ENCODE peak calls at places on chromosomes 4 and X, in five cellular contexts. X is caudate nucleus, Q is stomach, F is NCI-H1092, D is T-cell. S is an unnamed sample.

GRCh38 chr4:41731569-41731968 is 17.0 kb downstream of the PHOX2B start:
- DNase-seq in X (no peak), F (no peak), Q (no peak), D (no peak), S (no peak)

GRCh38 chrX:1554469-1555210 is 17.7 kb upstream of the P2RY8 start:
- DNase-seq in F (no peak), X (no peak), Q (peak), D (peak), S (no peak)

GRCh38 chrX:45017946-45018345 is 145.0 kb downstream of the KDM6A start:
- DNase-seq in F (no peak), X (no peak), D (no peak), Q (no peak), S (no peak)

GRCh38 chr4:54076673-54077072 is 12.3 kb upstream of the CHIC2 start:
- DNase-seq in Q (no peak), F (no peak), D (no peak), X (no peak), S (no peak)

GRCh38 chrX:12301288-12301687 is 163.0 kb downstream of the FRMPD4 start:
- DNase-seq in D (no peak), Q (no peak), F (no peak), X (no peak), S (no peak)

GRCh38 chr4:54169176-54169575 is 59.9 kb upstream of the PDGFRA start:
- DNase-seq in D (no peak), X (no peak), F (no peak), Q (no peak), S (no peak)

GRCh38 chr4:106810122-106810521 is 226.0 kb downstream of the DKK2 start:
- DNase-seq in Q (no peak), F (no peak), D (no peak), X (no peak), S (no peak)

GRCh38 chr4:86565641-86566040 is 28.5 kb upstream of the PTPN13 start:
- DNase-seq in X (no peak), D (no peak), F (no peak), Q (no peak), S (no peak)

GRCh38 chrX:100645106-100645505 is 1.1 kb downstream of the SRPX2 start:
- DNase-seq in Q (no peak), F (no peak), D (no peak), X (no peak), S (no peak)

GRCh38 chr4:164790249-164790648 is 36.3 kb downstream of the SMIM31 start:
- DNase-seq in D (no peak), Q (no peak), X (no peak), F (no peak), S (no peak)

GRCh38 chr4:188053302-188053701 is 56.1 kb downstream of the TRIML2 start:
- DNase-seq in F (no peak), X (no peak), Q (no peak), D (no peak), S (no peak)

GRCh38 chrX:13168276-13168675 is 123.9 kb upstream of the FAM9C start:
- DNase-seq in F (no peak), X (no peak), D (no peak), Q (no peak), S (no peak)

GRCh38 chr4:121829511-121829910 is 5.8 kb upstream of the CCNA2 start:
- DNase-seq in F (no peak), X (no peak), Q (no peak), D (no peak), S (no peak)

GRCh38 chr4:181420950-181421349 is 822.3 kb upstream of the TENM3 start:
- DNase-seq in Q (no peak), F (no peak), D (no peak), X (no peak), S (no peak)

GRCh38 chrX:119071381-119071780 is 1.4 kb upstream of the CT47C1 start:
- DNase-seq in Q (no peak), X (no peak), F (no peak), D (no peak), S (no peak)

GRCh38 chr4:80334568-80334967 is 962 bp upstream of the CFAP299 start:
- DNase-seq in D (no peak), X (no peak), F (no peak), Q (no peak), S (no peak)

S was measured in NCI-H2081 treated with DMSO at 0.1 percent for 48 hours.